ENCODE peak calls at places on chromosomes 11 and 22, in seven cellular contexts. One of them, this sample, is unnamed.

GRCh38 chr11:326842-327580 is 6.4 kb upstream of the IFITM3 start:
- DNase-seq in fibroblast of lung: peak; percentile 38
- DNase-seq in mesenchymal stem cell: peak; percentile 51
- DNase-seq in spleen: peak; percentile 95
- DNase-seq in thoracic aorta: peak; percentile 38
- DNase-seq in OCI-LY7: peak; percentile 81
- DNase-seq in psoas muscle: peak; percentile 90
- DNase-seq in this sample: peak; percentile 83

GRCh38 chr11:95358516-95359322 is 127.7 kb upstream of the SESN3 start:
- DNase-seq in thoracic aorta: no peak
- DNase-seq in spleen: no peak
- DNase-seq in fibroblast of lung: peak; percentile 6
- DNase-seq in psoas muscle: no peak
- DNase-seq in mesenchymal stem cell: no peak
- DNase-seq in OCI-LY7: no peak
- DNase-seq in this sample: no peak

GRCh38 chr11:125110996-125111340 is 458 bp downstream of the TMEM218 start:
- DNase-seq in psoas muscle: no peak
- DNase-seq in mesenchymal stem cell: no peak
- DNase-seq in spleen: no peak
- DNase-seq in OCI-LY7: peak; percentile 41
- DNase-seq in fibroblast of lung: no peak
- DNase-seq in thoracic aorta: no peak
- DNase-seq in this sample: no peak

GRCh38 chr22:45876136-45877035 is 100.6 kb downstream of the WNT7B start:
- DNase-seq in fibroblast of lung: no peak
- DNase-seq in thoracic aorta: no peak
- DNase-seq in mesenchymal stem cell: no peak
- DNase-seq in spleen: peak; percentile 54
- DNase-seq in psoas muscle: no peak
- DNase-seq in OCI-LY7: no peak
- DNase-seq in this sample: peak; percentile 52

GRCh38 chr22:24407278-24407665 is 20.1 kb upstream of the ADORA2A start:
- DNase-seq in OCI-LY7: no peak
- DNase-seq in fibroblast of lung: no peak
- DNase-seq in spleen: no peak
- DNase-seq in thoracic aorta: no peak
- DNase-seq in mesenchymal stem cell: peak; percentile 46
- DNase-seq in psoas muscle: peak; percentile 42
- DNase-seq in this sample: no peak

GRCh38 chr11:19683862-19684491 is 28.7 kb upstream of the NAV2 start:
- DNase-seq in psoas muscle: no peak
- DNase-seq in spleen: no peak
- DNase-seq in fibroblast of lung: no peak
- DNase-seq in OCI-LY7: no peak
- DNase-seq in thoracic aorta: no peak
- DNase-seq in mesenchymal stem cell: no peak
- DNase-seq in this sample: no peak

GRCh38 chr22:47370448-47371262 is 608.2 kb downstream of the TBC1D22A start:
- DNase-seq in spleen: peak; percentile 59
- DNase-seq in psoas muscle: no peak
- DNase-seq in fibroblast of lung: no peak
- DNase-seq in OCI-LY7: no peak
- DNase-seq in mesenchymal stem cell: no peak
- DNase-seq in thoracic aorta: no peak
- DNase-seq in this sample: no peak

GRCh38 chr11:109971184-109971523 is 122.0 kb upstream of the ZC3H12C start:
- DNase-seq in thoracic aorta: no peak
- DNase-seq in spleen: no peak
- DNase-seq in mesenchymal stem cell: peak; percentile 65
- DNase-seq in fibroblast of lung: peak; percentile 76
- DNase-seq in psoas muscle: no peak
- DNase-seq in OCI-LY7: peak; percentile 27
- DNase-seq in this sample: no peak

GRCh38 chr11:114284021-114284420 is 12.2 kb upstream of the NNMT start:
- DNase-seq in OCI-LY7: no peak
- DNase-seq in mesenchymal stem cell: no peak
- DNase-seq in thoracic aorta: no peak
- DNase-seq in psoas muscle: no peak
- DNase-seq in spleen: peak; percentile 78
- DNase-seq in fibroblast of lung: no peak
- DNase-seq in this sample: no peak

GRCh38 chr11:17553249-17553546 is 6.1 kb downstream of the OTOG start:
- DNase-seq in OCI-LY7: no peak
- DNase-seq in psoas muscle: no peak
- DNase-seq in fibroblast of lung: no peak
- DNase-seq in thoracic aorta: no peak
- DNase-seq in spleen: peak; percentile 67
- DNase-seq in mesenchymal stem cell: no peak
- DNase-seq in this sample: no peak

GRCh38 chr11:73372371-73372993 is 3.7 kb upstream of the RELT start:
- DNase-seq in thoracic aorta: no peak
- DNase-seq in psoas muscle: no peak
- DNase-seq in fibroblast of lung: no peak
- DNase-seq in OCI-LY7: peak; percentile 61
- DNase-seq in spleen: no peak
- DNase-seq in mesenchymal stem cell: peak; percentile 40
- DNase-seq in this sample: no peak

GRCh38 chr11:79431535-79431934 is 9.3 kb downstream of the TENM4 start:
- DNase-seq in fibroblast of lung: peak; percentile 92
- DNase-seq in psoas muscle: no peak
- DNase-seq in thoracic aorta: no peak
- DNase-seq in mesenchymal stem cell: no peak
- DNase-seq in OCI-LY7: no peak
- DNase-seq in spleen: no peak
- DNase-seq in this sample: no peak

GRCh38 chr11:96154802-96155520 is 188.0 kb downstream of the MAML2 start:
- DNase-seq in fibroblast of lung: peak; percentile 88
- DNase-seq in spleen: no peak
- DNase-seq in OCI-LY7: no peak
- DNase-seq in mesenchymal stem cell: peak; percentile 77
- DNase-seq in thoracic aorta: no peak
- DNase-seq in psoas muscle: no peak
- DNase-seq in this sample: no peak

GRCh38 chr11:15815246-15816209 is 540.8 kb downstream of the SOX6 start:
- DNase-seq in fibroblast of lung: peak; percentile 52
- DNase-seq in thoracic aorta: no peak
- DNase-seq in mesenchymal stem cell: peak; percentile 38
- DNase-seq in spleen: no peak
- DNase-seq in psoas muscle: no peak
- DNase-seq in OCI-LY7: no peak
- DNase-seq in this sample: no peak

GRCh38 chr11:115464269-115464668 is 39.9 kb downstream of the CADM1 start:
- DNase-seq in OCI-LY7: no peak
- DNase-seq in psoas muscle: no peak
- DNase-seq in spleen: no peak
- DNase-seq in thoracic aorta: no peak
- DNase-seq in mesenchymal stem cell: peak; percentile 9
- DNase-seq in fibroblast of lung: peak; percentile 93
- DNase-seq in this sample: no peak

GRCh38 chr11:5631969-5632635 is 7.3 kb downstream of the TRIM34 start:
- DNase-seq in fibroblast of lung: no peak
- DNase-seq in mesenchymal stem cell: no peak
- DNase-seq in spleen: no peak
- DNase-seq in psoas muscle: no peak
- DNase-seq in OCI-LY7: peak; percentile 80
- DNase-seq in thoracic aorta: no peak
- DNase-seq in this sample: no peak

GRCh38 chr11:120689591-120689990 is 178.0 kb downstream of the GRIK4 start:
- DNase-seq in mesenchymal stem cell: no peak
- DNase-seq in fibroblast of lung: no peak
- DNase-seq in thoracic aorta: no peak
- DNase-seq in OCI-LY7: no peak
- DNase-seq in psoas muscle: no peak
- DNase-seq in spleen: no peak
- DNase-seq in this sample: no peak

GRCh38 chr11:37504925-37505324 is 906.9 kb upstream of the RAG2 start:
- DNase-seq in thoracic aorta: no peak
- DNase-seq in fibroblast of lung: peak; percentile 97
- DNase-seq in spleen: no peak
- DNase-seq in OCI-LY7: no peak
- DNase-seq in mesenchymal stem cell: peak; percentile 73
- DNase-seq in psoas muscle: no peak
- DNase-seq in this sample: no peak

GRCh38 chr11:10499452-10500262 is 41.3 kb downstream of the RNF141 start:
- DNase-seq in fibroblast of lung: no peak
- DNase-seq in OCI-LY7: no peak
- DNase-seq in mesenchymal stem cell: no peak
- DNase-seq in thoracic aorta: no peak
- DNase-seq in psoas muscle: no peak
- DNase-seq in spleen: no peak
- DNase-seq in this sample: no peak

GRCh38 chr11:41446107-41446506 is 13.3 kb downstream of the LRRC4C start:
- DNase-seq in mesenchymal stem cell: no peak
- DNase-seq in psoas muscle: no peak
- DNase-seq in spleen: no peak
- DNase-seq in thoracic aorta: no peak
- DNase-seq in OCI-LY7: no peak
- DNase-seq in fibroblast of lung: peak; percentile 31
- DNase-seq in this sample: no peak

GRCh38 chr22:38132136-38132535 is 21.7 kb upstream of the BAIAP2L2 start:
- DNase-seq in mesenchymal stem cell: no peak
- DNase-seq in thoracic aorta: no peak
- DNase-seq in fibroblast of lung: no peak
- DNase-seq in spleen: peak; percentile 65
- DNase-seq in OCI-LY7: no peak
- DNase-seq in psoas muscle: no peak
- DNase-seq in this sample: peak; percentile 29

GRCh38 chr22:28942801-28943500 is 59.6 kb downstream of the ZNRF3 start:
- DNase-seq in mesenchymal stem cell: no peak
- DNase-seq in thoracic aorta: no peak
- DNase-seq in fibroblast of lung: no peak
- DNase-seq in psoas muscle: no peak
- DNase-seq in spleen: no peak
- DNase-seq in OCI-LY7: no peak
- DNase-seq in this sample: no peak

GRCh38 chr11:44734982-44735381 is 8.2 kb downstream of the TSPAN18 start:
- DNase-seq in thoracic aorta: no peak
- DNase-seq in fibroblast of lung: no peak
- DNase-seq in psoas muscle: no peak
- DNase-seq in spleen: no peak
- DNase-seq in OCI-LY7: no peak
- DNase-seq in mesenchymal stem cell: no peak
- DNase-seq in this sample: no peak

GRCh38 chr11:44738791-44739190 is 12.0 kb downstream of the TSPAN18 start:
- DNase-seq in psoas muscle: no peak
- DNase-seq in fibroblast of lung: no peak
- DNase-seq in OCI-LY7: no peak
- DNase-seq in mesenchymal stem cell: no peak
- DNase-seq in spleen: no peak
- DNase-seq in thoracic aorta: no peak
- DNase-seq in this sample: no peak

GRCh38 chr11:44740967-44741366 is 14.2 kb downstream of the TSPAN18 start:
- DNase-seq in OCI-LY7: no peak
- DNase-seq in psoas muscle: no peak
- DNase-seq in mesenchymal stem cell: no peak
- DNase-seq in spleen: no peak
- DNase-seq in fibroblast of lung: no peak
- DNase-seq in thoracic aorta: no peak
- DNase-seq in this sample: no peak

GRCh38 chr11:44737222-44737621 is 10.5 kb downstream of the TSPAN18 start:
- DNase-seq in spleen: no peak
- DNase-seq in mesenchymal stem cell: no peak
- DNase-seq in psoas muscle: no peak
- DNase-seq in fibroblast of lung: no peak
- DNase-seq in thoracic aorta: no peak
- DNase-seq in OCI-LY7: no peak
- DNase-seq in this sample: no peak

GRCh38 chr11:44737686-44738085 is 10.9 kb downstream of the TSPAN18 start:
- DNase-seq in thoracic aorta: no peak
- DNase-seq in OCI-LY7: no peak
- DNase-seq in psoas muscle: no peak
- DNase-seq in mesenchymal stem cell: no peak
- DNase-seq in fibroblast of lung: no peak
- DNase-seq in spleen: no peak
- DNase-seq in this sample: no peak
- H3K4me1 ChIP-seq in thoracic aorta: no peaks in the 10 kb centered on the region
- H3K4me1 ChIP-seq in OCI-LY7: no peaks in the 10 kb centered on the region
- H3K4me1 ChIP-seq in psoas muscle: no peaks in the 10 kb centered on the region
- H3K4me1 ChIP-seq in mesenchymal stem cell: peaks cover 2% of the 10 kb centered on the region
- H3K4me1 ChIP-seq in fibroblast of lung: no peaks in the 10 kb centered on the region
- H3K4me1 ChIP-seq in spleen: no peaks in the 10 kb centered on the region
- H3K4me1 ChIP-seq in this sample: no peaks in the 10 kb centered on the region

GRCh38 chr11:12196335-12196734 is 85.9 kb downstream of the MICAL2 start:
- DNase-seq in mesenchymal stem cell: no peak
- DNase-seq in psoas muscle: no peak
- DNase-seq in OCI-LY7: no peak
- DNase-seq in spleen: no peak
- DNase-seq in thoracic aorta: no peak
- DNase-seq in fibroblast of lung: no peak
- DNase-seq in this sample: no peak
- H3K27ac ChIP-seq in mesenchymal stem cell: no peak overlapping the region
- H3K27ac ChIP-seq in psoas muscle: no peak overlapping the region
- H3K27ac ChIP-seq in OCI-LY7: no peak overlapping the region
- H3K27ac ChIP-seq in spleen: peak overlapping the region; percentile 60
- H3K27ac ChIP-seq in thoracic aorta: peak overlapping the region; percentile 92
- H3K27ac ChIP-seq in fibroblast of lung: no peak overlapping the region
- H3K27ac ChIP-seq in this sample: peak overlapping the region; percentile 25

GRCh38 chr22:39428597-39429071 is 28.2 kb upstream of the MGAT3 start:
- DNase-seq in mesenchymal stem cell: no peak
- DNase-seq in psoas muscle: no peak
- DNase-seq in OCI-LY7: no peak
- DNase-seq in fibroblast of lung: peak; percentile 39
- DNase-seq in thoracic aorta: no peak
- DNase-seq in spleen: peak; percentile 59
- DNase-seq in this sample: no peak

GRCh38 chr22:39427751-39428596 is 28.4 kb downstream of the TAB1 start:
- DNase-seq in spleen: peak; percentile 48
- DNase-seq in psoas muscle: no peak
- DNase-seq in fibroblast of lung: no peak
- DNase-seq in OCI-LY7: no peak
- DNase-seq in mesenchymal stem cell: no peak
- DNase-seq in thoracic aorta: no peak
- DNase-seq in this sample: no peak

GRCh38 chr22:39429916-39430575 is 26.8 kb upstream of the MGAT3 start:
- DNase-seq in mesenchymal stem cell: no peak
- DNase-seq in OCI-LY7: no peak
- DNase-seq in fibroblast of lung: no peak
- DNase-seq in psoas muscle: no peak
- DNase-seq in spleen: peak; percentile 76
- DNase-seq in thoracic aorta: no peak
- DNase-seq in this sample: no peak

GRCh38 chr22:39430576-39431150 is 26.1 kb upstream of the MGAT3 start:
- DNase-seq in thoracic aorta: no peak
- DNase-seq in OCI-LY7: no peak
- DNase-seq in psoas muscle: no peak
- DNase-seq in mesenchymal stem cell: no peak
- DNase-seq in spleen: peak; percentile 58
- DNase-seq in fibroblast of lung: no peak
- DNase-seq in this sample: no peak

GRCh38 chr22:39429186-39429585 is 27.6 kb upstream of the MGAT3 start:
- DNase-seq in psoas muscle: no peak
- DNase-seq in mesenchymal stem cell: no peak
- DNase-seq in fibroblast of lung: no peak
- DNase-seq in thoracic aorta: no peak
- DNase-seq in spleen: peak; percentile 64
- DNase-seq in OCI-LY7: no peak
- DNase-seq in this sample: no peak
- H3K36me3 ChIP-seq in psoas muscle: peaks cover 2% of the 10 kb centered on the region
- H3K36me3 ChIP-seq in mesenchymal stem cell: peaks cover 66% of the 10 kb centered on the region
- H3K36me3 ChIP-seq in fibroblast of lung: peaks cover 10% of the 10 kb centered on the region
- H3K36me3 ChIP-seq in thoracic aorta: peaks cover 45% of the 10 kb centered on the region
- H3K36me3 ChIP-seq in spleen: peaks cover 100% of the 10 kb centered on the region
- H3K36me3 ChIP-seq in OCI-LY7: peaks cover 70% of the 10 kb centered on the region
- H3K36me3 ChIP-seq in this sample: peaks cover 78% of the 10 kb centered on the region

GRCh38 chr22:17772963-17773605 is 1.2 kb downstream of the BID start:
- DNase-seq in mesenchymal stem cell: peak; percentile 27
- DNase-seq in thoracic aorta: no peak
- DNase-seq in psoas muscle: no peak
- DNase-seq in spleen: peak; percentile 82
- DNase-seq in fibroblast of lung: peak; percentile 62
- DNase-seq in OCI-LY7: no peak
- DNase-seq in this sample: no peak
- H3K4me1 ChIP-seq in mesenchymal stem cell: peaks cover 31% of the 10 kb centered on the region
- H3K4me1 ChIP-seq in thoracic aorta: peaks cover 3% of the 10 kb centered on the region
- H3K4me1 ChIP-seq in psoas muscle: peaks cover 9% of the 10 kb centered on the region
- H3K4me1 ChIP-seq in spleen: peaks cover 91% of the 10 kb centered on the region
- H3K4me1 ChIP-seq in fibroblast of lung: peaks cover 11% of the 10 kb centered on the region
- H3K4me1 ChIP-seq in OCI-LY7: peaks cover 50% of the 10 kb centered on the region
- H3K4me1 ChIP-seq in this sample: peaks cover 26% of the 10 kb centered on the region